ENCODE peak calls at places on chromosomes 6 and 20, in seven cellular contexts. M, N, L, J, O, E and D are unnamed samples.

GRCh38 chr20:22511943-22512910 is 72.1 kb downstream of the FOXA2 start:
- DNase-seq in N (peak), O (peak), E (no peak), M (no peak), J (peak), L (no peak), D (peak)

GRCh38 chr6:3320238-3320637 is 61.5 kb downstream of the PSMG4 start:
- DNase-seq in N (no peak), E (no peak), M (no peak), J (no peak), O (no peak), L (no peak), D (no peak)

GRCh38 chr6:156687875-156688549 is 89.2 kb upstream of the ARID1B start:
- DNase-seq in E (peak), L (no peak), N (peak), J (no peak), M (no peak), O (peak), D (peak)

GRCh38 chr6:91786474-91787184 is 1199.8 kb upstream of the MAP3K7 start:
- DNase-seq in N (peak), J (no peak), M (no peak), L (no peak), E (no peak), O (no peak), D (no peak)

GRCh38 chr6:167742719-167743303 is 83.9 kb upstream of the AFDN start:
- DNase-seq in L (no peak), E (peak), O (no peak), J (no peak), M (no peak), N (peak), D (peak)

GRCh38 chr6:52230685-52231084 is 13.6 kb downstream of the IL17F start:
- DNase-seq in J (no peak), E (peak), O (no peak), M (no peak), L (no peak), N (no peak), D (no peak)

GRCh38 chr20:63089051-63089907 is 82.5 kb upstream of the BHLHE23 start:
- DNase-seq in M (no peak), N (no peak), E (no peak), L (no peak), J (no peak), O (no peak), D (no peak)

GRCh38 chr20:48846516-48847492 is 19.0 kb upstream of the PREX1 start:
- DNase-seq in O (no peak), L (no peak), N (peak), J (no peak), M (no peak), E (no peak), D (no peak)

GRCh38 chr6:12769556-12770255 is 53.1 kb downstream of the PHACTR1 start:
- DNase-seq in J (no peak), M (no peak), E (peak), L (no peak), N (peak), O (no peak), D (no peak)

GRCh38 chr6:161924516-161925116 is 650.8 kb upstream of the AGPAT4 start:
- DNase-seq in J (no peak), L (no peak), M (no peak), N (no peak), E (no peak), O (no peak), D (no peak)

GRCh38 chr6:165218816-165219215 is 90.6 kb downstream of the C6orf118 start:
- DNase-seq in O (no peak), L (no peak), N (no peak), E (peak), M (no peak), J (no peak), D (peak)

GRCh38 chr6:169859401-169859977 is 108.1 kb downstream of the ERMARD start:
- DNase-seq in L (no peak), O (no peak), M (no peak), E (no peak), J (peak), N (no peak), D (no peak)

GRCh38 chr6:43610431-43610830 is 18.6 kb downstream of the GTPBP2 start:
- DNase-seq in J (no peak), O (no peak), L (no peak), N (no peak), M (no peak), E (no peak), D (no peak)

GRCh38 chr20:5000263-5001173 is 792 bp downstream of the SLC23A2 start:
- DNase-seq in O (peak), N (peak), M (peak), J (peak), L (no peak), E (peak), D (no peak)

GRCh38 chr6:44034931-44035345 is 92.3 kb downstream of the MRPL14 start:
- DNase-seq in O (no peak), L (no peak), M (no peak), J (no peak), N (no peak), E (no peak), D (peak)

GRCh38 chr6:112191509-112191908 is 62.9 kb downstream of the LAMA4 start:
- DNase-seq in O (no peak), L (no peak), E (no peak), M (no peak), J (no peak), N (no peak), D (no peak)

GRCh38 chr20:11980263-11980662 is 62.6 kb downstream of the BTBD3 start:
- DNase-seq in J (no peak), L (no peak), M (no peak), O (no peak), N (no peak), E (no peak), D (no peak)

GRCh38 chr20:11979306-11980128 is 61.8 kb downstream of the BTBD3 start:
- DNase-seq in L (no peak), M (no peak), O (no peak), N (no peak), E (no peak), J (no peak), D (no peak)

GRCh38 chr20:11981366-11981947 is 63.8 kb downstream of the BTBD3 start:
- DNase-seq in O (no peak), L (no peak), M (no peak), E (no peak), N (no peak), J (no peak), D (no peak)

GRCh38 chr20:11982289-11982957 is 64.7 kb downstream of the BTBD3 start:
- DNase-seq in L (no peak), N (no peak), O (peak), E (no peak), J (no peak), M (no peak), D (no peak)

GRCh38 chr20:11982958-11983470 is 65.3 kb downstream of the BTBD3 start:
- DNase-seq in L (no peak), M (no peak), N (no peak), O (peak), J (no peak), E (no peak), D (no peak)
- H3K4me3 ChIP-seq in L (no peak), M (no peak), N (no peak), O (peak), J (no peak), E (no peak), D (no peak)

GRCh38 chr6:88614306-88614877 is 349.0 kb downstream of the RNGTT start:
- DNase-seq in L (no peak), J (no peak), N (no peak), E (no peak), M (no peak), O (no peak), D (no peak)
- H3K4me3 ChIP-seq in L (no peak), J (no peak), N (no peak), E (no peak), M (no peak), O (no peak), D (no peak)

DNA sequence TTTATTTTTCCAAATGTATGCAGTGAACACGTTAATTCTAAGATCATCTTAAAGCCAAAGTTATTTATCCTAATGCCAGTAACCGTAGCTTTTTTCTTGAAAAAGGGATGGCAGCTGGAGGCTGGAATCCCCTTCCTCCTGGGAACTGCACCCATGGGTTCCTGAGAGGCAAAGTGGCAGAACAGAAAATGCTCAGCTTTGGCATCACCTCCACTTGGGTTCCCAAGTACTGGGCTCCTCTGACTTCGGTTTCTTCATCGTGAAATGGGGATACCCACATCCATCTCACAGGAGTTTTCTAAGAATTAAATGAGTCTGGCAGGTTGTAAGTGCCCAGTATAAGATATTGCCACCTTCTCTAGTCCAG is 6.2 kb upstream of the DDX43 start:
- DNase-seq in L (no peak), O (no peak), E (no peak), J (no peak), M (no peak), N (no peak), D (no peak)
- H3K4me3 ChIP-seq in L (peak), O (no peak), E (peak), J (peak), M (peak), N (peak), D (peak)

DNA sequence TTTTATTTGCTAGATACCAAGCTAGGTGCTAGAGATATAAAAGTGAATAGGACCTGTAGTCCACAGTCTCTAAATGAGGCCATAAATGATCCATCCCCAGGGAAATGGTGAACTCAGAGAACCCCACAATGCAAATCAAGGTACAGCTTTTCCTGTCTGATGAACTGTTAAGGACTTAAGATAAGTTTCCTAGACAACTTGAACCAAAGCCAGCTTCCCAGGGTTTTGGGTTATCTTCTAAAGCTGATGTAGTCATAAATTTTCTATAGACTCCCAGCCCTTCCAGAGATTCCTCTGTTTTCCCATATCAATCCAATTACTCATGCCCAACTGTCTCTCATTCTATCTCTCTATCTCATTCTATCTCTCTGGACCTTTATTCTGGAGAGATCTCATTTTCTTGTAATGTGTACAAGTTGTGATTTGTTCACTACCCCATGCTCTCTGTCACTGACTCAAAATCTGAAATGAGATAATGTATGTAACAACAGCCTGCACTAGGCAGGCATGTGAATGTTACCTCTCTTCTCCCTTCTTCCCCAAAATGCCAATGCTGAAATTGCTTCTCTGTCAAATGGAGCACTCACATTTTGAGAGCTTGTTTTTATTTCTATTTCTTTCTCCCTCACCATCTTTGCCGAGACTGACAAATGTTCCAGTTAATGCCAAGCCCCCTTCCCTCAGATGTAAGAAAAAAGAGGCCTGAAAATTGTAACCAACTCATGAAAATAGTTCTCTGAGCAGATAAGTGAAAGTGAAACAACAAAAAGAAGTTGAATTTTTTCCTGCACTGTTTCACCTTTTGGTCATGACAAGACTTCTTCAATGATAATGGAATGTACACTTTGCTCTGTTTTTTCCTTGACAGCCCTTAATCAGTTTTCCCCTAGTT is 279.9 kb downstream of the SLC35F1 start:
- DNase-seq in E (peak), M (no peak), N (no peak), L (no peak), O (peak), J (no peak), D (no peak)
- H3K4me3 ChIP-seq in E (no peak), M (no peak), N (no peak), L (no peak), O (no peak), J (no peak), D (no peak)

DNA sequence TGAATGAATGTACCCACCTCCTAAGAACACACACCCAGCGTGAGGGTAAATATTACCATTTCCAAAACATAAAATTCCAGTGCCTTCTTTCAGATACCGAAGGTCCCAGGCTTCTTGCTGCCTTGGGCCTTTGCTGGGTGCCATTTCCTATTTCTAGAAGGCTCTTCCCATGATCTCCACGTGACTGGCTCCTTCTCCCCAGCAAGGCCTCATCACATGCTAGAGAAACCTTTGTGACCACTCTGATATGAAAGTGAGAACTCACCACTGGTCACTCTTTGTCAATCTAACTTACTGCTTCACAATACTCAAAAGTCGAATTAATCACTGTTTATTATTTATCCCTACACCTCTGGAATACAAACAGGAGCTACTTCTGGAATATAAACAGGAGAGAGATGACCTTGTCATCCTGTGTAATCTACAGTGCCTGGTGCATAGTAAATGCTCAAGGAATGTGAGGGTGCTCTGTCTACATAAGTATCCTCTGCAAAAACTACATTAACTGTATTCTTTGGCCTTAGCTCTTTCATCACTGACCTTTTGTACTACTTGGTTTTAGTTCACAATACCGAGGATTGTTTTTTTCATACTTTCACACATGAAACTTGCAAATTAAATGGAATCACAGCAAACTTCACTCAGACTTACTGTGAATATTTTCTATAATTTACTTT is 1.6 kb downstream of the STX7 start:
- DNase-seq in O (peak), N (no peak), L (no peak), E (peak), M (no peak), J (no peak), D (peak)
- H3K4me3 ChIP-seq in O (peak), N (peak), L (peak), E (peak), M (peak), J (no peak), D (no peak)

GRCh38 chr20:46012926-46013825 is 4.5 kb downstream of the MMP9 start:
- DNase-seq in M (no peak), O (no peak), L (no peak), N (no peak), J (no peak), E (no peak), D (no peak)
- H3K4me3 ChIP-seq in M (no peak), O (no peak), L (no peak), N (peak), J (no peak), E (no peak), D (no peak)

GRCh38 chr6:125792680-125793079 is 1.9 kb downstream of the NCOA7 start:
- DNase-seq in N (no peak), O (no peak), L (no peak), J (no peak), E (peak), M (no peak), D (no peak)

GRCh38 chr6:125791820-125792165 is 1.0 kb downstream of the NCOA7 start:
- DNase-seq in N (no peak), M (no peak), O (no peak), E (no peak), L (no peak), J (no peak), D (no peak)

GRCh38 chr6:125793280-125793679 is 2.5 kb downstream of the NCOA7 start:
- DNase-seq in E (peak), M (no peak), N (peak), O (no peak), L (no peak), J (no peak), D (no peak)

GRCh38 chr6:125791151-125791819 is 525 bp downstream of the NCOA7 start:
- DNase-seq in E (peak), O (peak), N (peak), M (peak), L (no peak), J (no peak), D (peak)

DNA sequence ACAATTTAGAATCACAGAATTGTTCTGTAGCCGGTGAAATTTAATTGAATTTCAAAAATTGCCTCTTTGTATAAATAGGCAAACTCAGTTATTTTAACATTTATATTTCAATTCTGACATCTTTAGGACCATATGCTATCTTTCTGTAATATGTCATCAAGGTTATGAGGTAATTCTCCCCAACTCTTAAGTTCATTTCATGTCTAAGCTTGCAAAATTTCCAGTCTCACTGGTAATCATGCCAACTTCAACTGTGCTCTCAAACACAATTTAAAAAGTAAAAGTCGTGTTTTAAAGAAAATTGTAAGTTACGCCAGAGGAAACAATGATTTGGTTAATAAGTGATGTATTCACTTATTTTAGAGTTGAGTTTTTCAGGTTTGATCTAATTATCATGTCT is 1.4 kb downstream of the NCOA7 start:
- DNase-seq in M (no peak), L (no peak), E (no peak), N (no peak), O (no peak), J (no peak), D (peak)
- H3K4me3 ChIP-seq in M (no peak), L (peak), E (peak), N (no peak), O (no peak), J (no peak), D (no peak)

GRCh38 chr6:47413752-47414516 is 63.7 kb upstream of the CD2AP start:
- DNase-seq in L (peak), O (peak), N (peak), J (no peak), M (no peak), E (peak), D (peak)

GRCh38 chr6:47416396-47417345 is 60.9 kb upstream of the CD2AP start:
- DNase-seq in M (no peak), O (no peak), E (no peak), J (no peak), L (no peak), N (no peak), D (no peak)

GRCh38 chr6:47419621-47420020 is 58.0 kb upstream of the CD2AP start:
- DNase-seq in N (no peak), M (no peak), L (no peak), E (no peak), J (no peak), O (peak), D (peak)

GRCh38 chr6:47414517-47415167 is 62.9 kb upstream of the CD2AP start:
- DNase-seq in E (peak), M (no peak), O (peak), N (no peak), L (peak), J (no peak), D (peak)
- H3K4me3 ChIP-seq in E (peak), M (peak), O (no peak), N (no peak), L (peak), J (peak), D (peak)

GRCh38 chr20:61253264-61253639 is 1.2 kb downstream of the CDH4 start:
- DNase-seq in L (no peak), N (peak), J (no peak), E (peak), M (no peak), O (no peak), D (no peak)
- H3K4me3 ChIP-seq in L (peak), N (peak), J (no peak), E (peak), M (no peak), O (no peak), D (peak)

DNA sequence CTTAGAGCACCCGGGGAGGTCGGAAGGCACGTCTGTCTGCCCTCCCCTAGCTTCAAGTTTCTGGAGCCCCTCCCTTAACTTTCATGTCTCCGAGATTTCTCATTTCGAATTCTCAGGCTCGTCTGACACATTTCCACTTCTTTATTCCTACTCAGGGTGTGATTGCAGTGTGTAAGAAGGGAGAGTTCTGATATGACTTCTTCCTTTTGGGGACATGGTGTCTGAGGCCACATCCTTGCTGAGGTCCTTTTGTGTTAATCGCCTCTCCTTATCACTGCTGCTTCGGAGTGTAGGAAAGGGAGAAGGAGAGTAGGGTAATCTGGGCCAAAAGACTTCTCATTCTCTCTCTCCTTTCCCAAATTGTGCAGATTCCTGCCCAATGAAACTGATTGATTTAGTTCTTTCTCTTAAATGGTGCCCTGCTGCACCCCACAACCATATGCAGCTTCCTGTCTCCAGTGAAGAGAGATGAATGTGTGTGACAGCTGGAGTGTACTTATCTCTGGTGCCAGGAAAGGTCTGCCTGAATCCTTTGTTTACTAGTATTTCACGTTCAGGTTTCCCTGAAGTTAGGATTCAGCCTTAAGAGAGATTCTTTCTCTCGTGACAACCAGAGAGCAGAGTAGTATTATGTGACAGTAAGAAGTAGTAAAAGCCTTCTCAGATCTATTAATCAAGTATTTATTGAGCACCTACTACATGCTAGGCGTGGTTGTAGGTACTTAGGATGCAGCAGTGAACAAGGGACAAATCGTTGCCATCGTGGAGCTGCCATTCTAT is 735 bp downstream of the KIFC1 start:
- DNase-seq in J (no peak), M (no peak), O (peak), N (peak), L (no peak), E (peak), D (peak)
- H3K4me3 ChIP-seq in J (peak), M (peak), O (no peak), N (peak), L (peak), E (peak), D (peak)